ENCODE peak calls at places on chromosomes 1 and 21, in four cellular contexts. Q is A549, K is GM12878, R is SK-N-SH. A is an unnamed sample.

GRCh38 chr1:47840791-47841190 is 156.4 kb downstream of the TRABD2B start:
- DNase-seq in K (no peak), R (no peak), Q (no peak), A (peak; percentile 85)

GRCh38 chr1:2594001-2594640 is 7.5 kb downstream of the PRXL2B start:
- DNase-seq in R (peak; percentile 80), Q (no peak), K (no peak), A (no peak)

GRCh38 chr1:180594723-180595122 is 36.0 kb downstream of the OVAAL start:
- DNase-seq in R (peak; percentile 55), Q (no peak), K (no peak), A (no peak)

GRCh38 chr1:20237646-20238045 is 51.3 kb upstream of the PLA2G2C start:
- DNase-seq in Q (no peak), R (peak; percentile 26), K (no peak), A (no peak)

GRCh38 chr21:17461014-17461413 is 51.8 kb upstream of the CXADR start:
- DNase-seq in K (no peak), Q (peak; percentile 14), R (no peak), A (no peak)

GRCh38 chr1:153919879-153920852 is 2.6 kb downstream of the GATAD2B start:
- DNase-seq in K (no peak), R (peak; percentile 6), Q (no peak), A (no peak)

GRCh38 chr1:6466023-6466422 is at the start of gene TNFRSF25:
- DNase-seq in R (no peak), Q (no peak), K (no peak), A (no peak)

GRCh38 chr21:42684109-42684916 is 30.9 kb downstream of the PDE9A start:
- DNase-seq in R (no peak), Q (no peak), K (no peak), A (no peak)

GRCh38 chr1:27521336-27522147 is 31.6 kb upstream of the WASF2 start:
- DNase-seq in R (no peak), Q (no peak), K (no peak), A (no peak)

GRCh38 chr1:228341814-228342626 is 64.6 kb downstream of the TRIM11 start:
- DNase-seq in Q (no peak), R (no peak), K (no peak), A (no peak)

GRCh38 chr1:151853411-151853930 is at the start of gene THEM5:
- DNase-seq in Q (no peak), R (no peak), K (no peak), A (no peak)

GRCh38 chr21:29477941-29478340 is 179.2 kb downstream of the BACH1 start:
- DNase-seq in R (no peak), Q (no peak), K (no peak), A (no peak)

GRCh38 chr1:95035536-95035935 is 37.2 kb downstream of the ALG14 start:
- DNase-seq in K (no peak), R (no peak), Q (no peak), A (no peak)

GRCh38 chr21:41763996-41764395 is 2.9 kb downstream of the RIPK4 start:
- DNase-seq in Q (no peak), K (no peak), R (no peak), A (no peak)

GRCh38 chr1:228082975-228083870 is 715 bp downstream of the ARF1 start:
- DNase-seq in K (no peak), R (peak; percentile 55), Q (no peak), A (no peak)

GRCh38 chr1:41418868-41419583 is 57.8 kb downstream of the FOXO6 start:
- DNase-seq in R (no peak), Q (peak; percentile 73), K (no peak), A (peak; percentile 34)

GRCh38 chr1:169893645-169894423 is at the start of gene SCYL3:
- DNase-seq in Q (peak; percentile 96), R (peak; percentile 92), K (peak; percentile 98), A (peak; percentile 96)

GRCh38 chr21:34029724-34030528 is 43.5 kb upstream of the MRPS6 start:
- DNase-seq in R (peak; percentile 56), Q (peak; percentile 53), K (peak; percentile 87), A (peak; percentile 23)

GRCh38 chr1:53369034-53369750 is 41.3 kb upstream of the LRP8 start:
- DNase-seq in Q (no peak), R (no peak), K (no peak), A (no peak)

GRCh38 chr1:41358152-41358937 is 2.9 kb upstream of the FOXO6 start:
- DNase-seq in R (no peak), Q (no peak), K (no peak), A (no peak)

GRCh38 chr1:1179983-1180861 is 6.5 kb downstream of the TTLL10 start:
- DNase-seq in K (no peak), Q (no peak), R (peak; percentile 37), A (no peak)

DNA sequence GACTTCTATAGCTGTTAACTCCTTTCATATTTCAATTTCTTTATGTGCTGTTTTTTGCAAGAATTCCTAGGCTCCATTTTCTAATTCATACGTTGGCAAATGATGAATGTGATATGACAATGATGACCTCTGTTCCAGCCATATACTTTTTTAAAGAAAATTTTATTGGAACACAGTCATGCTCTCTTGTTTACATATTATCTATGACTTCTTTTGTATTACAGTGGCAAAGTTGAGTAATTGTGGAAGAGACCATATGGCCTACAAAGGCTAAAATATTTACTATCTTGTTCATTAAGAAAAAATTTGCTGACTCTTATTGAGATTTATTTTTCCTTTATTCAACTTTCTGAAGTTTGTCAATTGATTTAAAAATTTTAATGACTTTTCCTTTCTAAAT is 7.1 kb downstream of the IFI44L start:
- DNase-seq in K (no peak), Q (no peak), R (no peak), A (no peak)
- TF ChIP-seq PBX3 in K (no peak), Q (no peak), R (no peak), A (no peak)

GRCh38 chr1:26094076-26094669 is 17.5 kb upstream of the PDIK1L start:
- DNase-seq in Q (no peak), K (no peak), R (no peak), A (no peak)
- TF ChIP-seq PBX3 in Q (no peak), K (no peak), R (no peak), A (no peak)

GRCh38 chr1:91515994-91516393 is 15.3 kb downstream of the CDC7 start:
- DNase-seq in K (no peak), Q (no peak), R (no peak), A (no peak)

GRCh38 chr1:91507330-91507729 is 6.7 kb downstream of the CDC7 start:
- DNase-seq in K (no peak), Q (no peak), R (no peak), A (peak; percentile 23)

GRCh38 chr1:91510754-91511153 is 10.1 kb downstream of the CDC7 start:
- DNase-seq in R (no peak), K (no peak), Q (no peak), A (no peak)

GRCh38 chr1:91511386-91511785 is 10.7 kb downstream of the CDC7 start:
- DNase-seq in Q (peak; percentile 9), R (no peak), K (no peak), A (peak; percentile 35)

DNA sequence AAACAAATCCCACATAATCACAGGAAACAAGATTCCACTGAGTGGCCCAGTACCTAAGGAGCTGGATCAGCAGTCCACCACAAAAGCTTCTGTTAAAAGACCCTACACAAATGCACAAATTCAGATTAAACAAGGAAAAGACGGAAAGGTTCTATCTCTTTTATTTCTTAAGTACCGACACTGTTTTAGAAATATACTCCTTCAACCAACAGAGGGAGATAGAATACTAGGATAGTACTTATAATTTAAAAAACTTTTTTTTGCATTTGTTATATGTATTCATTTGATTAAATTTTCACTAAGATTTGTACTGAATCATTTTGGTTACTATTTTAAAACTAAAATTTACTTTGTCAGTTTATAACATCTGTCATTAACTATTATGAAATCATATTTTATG is 12.5 kb downstream of the CDC7 start:
- DNase-seq in Q (no peak), R (no peak), K (no peak), A (no peak)
- TF ChIP-seq PBX3 in Q (no peak), R (no peak), K (no peak), A (no peak)

GRCh38 chr1:234871039-234871709 is 257.5 kb downstream of the TOMM20 start:
- DNase-seq in R (no peak), Q (no peak), K (no peak), A (no peak)
- TF ChIP-seq PBX3 in R (no peak), Q (no peak), K (no peak), A (no peak)

GRCh38 chr1:67405473-67406245 is 24.5 kb downstream of the SERBP1 start:
- DNase-seq in K (no peak), R (no peak), Q (no peak), A (no peak)
- TF ChIP-seq PBX3 in K (no peak), R (no peak), Q (no peak), A (no peak)

DNA sequence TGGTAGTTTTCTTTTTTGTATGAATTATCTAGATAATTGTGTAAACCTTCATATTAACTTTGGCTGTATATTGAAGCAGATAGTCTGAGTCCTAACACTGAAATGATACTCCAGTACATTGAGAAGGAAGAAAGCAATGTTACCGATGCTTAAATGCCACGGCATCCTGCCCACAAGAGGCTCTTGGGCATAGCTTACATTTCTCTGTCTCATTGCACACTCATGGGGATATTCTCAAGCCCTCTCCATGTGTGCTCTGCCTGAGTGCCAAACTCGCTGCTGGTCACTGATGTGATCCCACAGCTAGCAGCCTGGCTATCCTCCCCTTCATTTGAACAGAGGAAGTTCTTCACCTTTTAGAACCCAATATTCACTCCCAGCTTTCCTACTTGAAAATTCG is 179.4 kb downstream of the TGFB2 start:
- DNase-seq in R (no peak), Q (no peak), K (no peak), A (no peak)
- TF ChIP-seq PBX3 in R (no peak), Q (no peak), K (no peak), A (no peak)

A was measured in HepG2.